ENCODE peak calls at places on chromosomes 3 and 15, in six cellular contexts. L is DND-41, V is AG10803, O is HL-60, A is AG04450, F is esophagus squamous epithelium. J is an unnamed sample.
A peak's percentile ranks its signal among the peaks of the same experiment; 100 is the strongest.

GRCh38 chr3:153350420-153350819 is 188.4 kb downstream of the RAP2B start:
- DNase-seq in L (no peak), V (peak; percentile 85), O (no peak), A (peak; percentile 63), F (no peak), J (no peak)

GRCh38 chr3:3177861-3178497 is 1.5 kb downstream of the CRBN start:
- DNase-seq in L (no peak), V (no peak), O (no peak), A (no peak), F (no peak), J (no peak)

GRCh38 chr3:129890125-129890524 is 3.4 kb downstream of the TMCC1 start:
- DNase-seq in L (peak; percentile 67), V (no peak), O (peak; percentile 17), A (no peak), F (no peak), J (no peak)

GRCh38 chr3:50539356-50539838 is 28.1 kb downstream of the C3orf18 start:
- DNase-seq in L (no peak), V (no peak), O (no peak), A (no peak), F (no peak), J (no peak)

GRCh38 chr15:46312133-46312740 is 677.4 kb downstream of the SQOR start:
- DNase-seq in L (peak; percentile 64), V (peak; percentile 54), O (peak; percentile 24), A (peak; percentile 2), F (no peak), J (peak; percentile 90)

GRCh38 chr3:136862611-136862951 is 573 bp downstream of the NCK1 start:
- DNase-seq in L (peak; percentile 58), V (peak; percentile 58), O (peak; percentile 50), A (peak; percentile 16), F (peak; percentile 6), J (no peak)

GRCh38 chr3:134060561-134061385 is 31.0 kb upstream of the SLCO2A1 start:
- DNase-seq in L (no peak), V (no peak), O (no peak), A (no peak), F (no peak), J (peak; percentile 22)

GRCh38 chr15:67495585-67495984 is 25.3 kb upstream of the C15orf61 start:
- DNase-seq in L (no peak), V (peak; percentile 30), O (no peak), A (no peak), F (no peak), J (no peak)

GRCh38 chr3:128317698-128318231 is 148.9 kb downstream of the DNAJB8 start:
- DNase-seq in L (no peak), V (no peak), O (no peak), A (no peak), F (no peak), J (peak; percentile 44)

GRCh38 chr3:25723802-25724201 is 59.1 kb upstream of the TOP2B start:
- DNase-seq in L (no peak), V (no peak), O (no peak), A (no peak), F (no peak), J (no peak)

GRCh38 chr3:160129459-160130061 is 95.7 kb upstream of the C3orf80 start:
- DNase-seq in L (no peak), V (peak; percentile 98), O (no peak), A (peak; percentile 80), F (no peak), J (no peak)

GRCh38 chr3:73530030-73530411 is 94.7 kb downstream of the PDZRN3 start:
- DNase-seq in L (no peak), V (peak; percentile 93), O (no peak), A (no peak), F (no peak), J (no peak)

GRCh38 chr3:168722091-168722490 is 626.4 kb upstream of the GOLIM4 start:
- DNase-seq in L (no peak), V (peak; percentile 4), O (no peak), A (no peak), F (no peak), J (no peak)

GRCh38 chr3:13657660-13658435 is 108.9 kb downstream of the FBLN2 start:
- DNase-seq in L (peak; percentile 68), V (peak; percentile 24), O (no peak), A (no peak), F (no peak), J (peak; percentile 86)

GRCh38 chr3:99640214-99640851 is 1.9 kb downstream of the COL8A1 start:
- DNase-seq in L (no peak), V (no peak), O (no peak), A (no peak), F (no peak), J (no peak)

GRCh38 chr3:33954956-33955355 is 156.5 kb downstream of the PDCD6IP start:
- DNase-seq in L (no peak), V (no peak), O (no peak), A (no peak), F (no peak), J (no peak)

GRCh38 chr3:64224826-64225606 is at the start of gene PRICKLE2:
- DNase-seq in L (no peak), V (peak; percentile 90), O (no peak), A (peak; percentile 60), F (no peak), J (no peak)

GRCh38 chr3:143203848-143204247 is 84.3 kb downstream of the CHST2 start:
- DNase-seq in L (no peak), V (peak; percentile 21), O (no peak), A (no peak), F (no peak), J (no peak)

GRCh38 chr3:49609815-49610214 is 55.5 kb downstream of the BSN start:
- DNase-seq in L (no peak), V (no peak), O (no peak), A (no peak), F (no peak), J (no peak)

GRCh38 chr3:47244531-47245100 is 38.0 kb downstream of the KIF9 start:
- DNase-seq in L (no peak), V (no peak), O (no peak), A (no peak), F (no peak), J (no peak)

GRCh38 chr3:124587053-124587408 is 143.2 kb upstream of the UMPS start:
- DNase-seq in L (no peak), V (no peak), O (no peak), A (no peak), F (no peak), J (no peak)

GRCh38 chr3:124586126-124587052 is 143.9 kb upstream of the UMPS start:
- DNase-seq in L (no peak), V (no peak), O (no peak), A (no peak), F (no peak), J (no peak)

GRCh38 chr3:124584245-124584551 is 146.1 kb upstream of the UMPS start:
- DNase-seq in L (no peak), V (no peak), O (no peak), A (no peak), F (no peak), J (no peak)

GRCh38 chr3:124582621-124583437 is 147.4 kb upstream of the UMPS start:
- DNase-seq in L (no peak), V (no peak), O (no peak), A (no peak), F (no peak), J (no peak)

DNA sequence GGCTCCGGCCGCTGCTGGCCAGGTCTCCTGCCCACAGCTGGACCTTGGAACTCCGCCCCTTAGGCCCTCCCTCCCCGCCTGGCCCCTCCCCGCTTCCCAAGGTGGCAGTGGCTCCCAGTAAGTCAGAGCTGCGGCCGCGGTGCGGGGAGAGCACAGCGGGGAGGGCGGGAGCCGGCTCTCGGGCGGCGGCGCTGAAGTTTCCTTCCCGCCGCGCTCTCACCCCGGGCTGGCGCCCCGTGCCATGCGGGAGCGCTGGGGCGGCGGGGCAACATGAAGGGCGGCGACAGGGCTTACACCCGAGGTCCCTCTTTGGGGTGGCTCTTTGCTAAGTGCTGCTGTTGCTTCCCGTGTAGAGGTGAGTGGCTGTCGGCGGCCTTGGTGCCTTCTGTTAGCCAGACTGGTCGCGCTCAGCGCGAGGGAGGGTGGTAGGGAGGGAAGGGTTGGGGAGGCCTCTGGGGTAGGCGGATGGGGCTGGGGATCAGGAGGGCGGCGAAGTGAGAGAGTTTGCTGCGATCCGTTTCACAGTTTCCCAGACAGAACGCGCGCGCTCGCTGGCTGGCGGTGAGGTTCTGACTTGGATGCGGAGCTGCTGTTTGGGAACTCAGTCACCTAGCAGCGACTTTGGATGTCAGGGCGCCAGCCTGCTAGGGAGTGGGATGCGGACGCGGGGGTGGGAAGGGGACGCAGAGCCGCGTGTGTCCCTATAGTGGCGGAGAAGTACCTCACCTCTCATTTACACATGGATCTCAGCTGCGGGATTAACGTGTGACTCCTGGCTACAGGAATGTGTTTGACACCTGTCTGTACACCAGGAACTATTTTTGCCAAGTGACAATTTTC is 145.5 kb upstream of the UMPS start:
- DNase-seq in L (no peak), V (no peak), O (no peak), A (no peak), F (no peak), J (no peak)
- TF ChIP-seq CTCF in L (no peak), V (no peak), O (no peak), A (no peak), F (no peak), J (no peak)

DNA sequence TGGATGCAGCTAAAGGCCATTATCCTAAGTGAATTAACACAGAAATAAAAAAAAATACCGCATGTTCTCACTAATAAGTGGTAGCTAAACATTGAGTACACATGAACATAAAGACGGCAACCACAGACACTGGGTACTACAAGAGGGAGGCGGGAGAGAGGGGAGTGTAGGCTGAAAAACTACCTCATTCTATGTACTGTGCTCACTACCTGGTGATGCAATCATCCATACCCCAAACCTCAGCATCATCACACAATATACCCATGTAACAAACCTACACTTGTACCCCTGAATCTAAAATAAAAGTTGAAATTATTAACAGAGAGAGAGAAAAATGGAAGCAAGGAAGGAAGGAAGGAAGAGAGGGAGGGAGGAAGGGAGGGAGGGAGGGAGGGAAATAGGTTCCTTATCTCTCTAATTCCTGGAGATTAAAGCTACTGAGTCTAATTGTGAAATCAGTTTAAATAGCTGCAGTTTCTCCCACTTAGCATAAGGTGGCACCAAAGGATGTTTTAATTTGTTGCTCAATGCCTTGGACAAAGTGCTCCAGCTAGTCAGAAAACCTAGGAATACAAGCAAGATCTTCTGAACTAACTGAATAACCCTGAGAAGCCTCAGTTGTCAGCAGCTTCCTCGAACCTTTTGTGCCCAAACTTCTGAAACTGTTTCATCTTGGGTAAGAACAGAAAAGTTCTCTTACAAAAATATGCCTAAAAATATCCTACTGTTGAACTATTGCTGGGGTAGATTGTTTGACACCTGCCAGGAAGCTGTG is 79.4 kb upstream of the ATP11B start:
- DNase-seq in L (peak; percentile 14), V (peak; percentile 72), O (peak; percentile 83), A (peak; percentile 36), F (no peak), J (no peak)
- TF ChIP-seq CTCF in L (peak; percentile 78), V (peak; percentile 73), O (peak; percentile 53), A (peak; percentile 62), F (peak; percentile 80), J (peak; percentile 59)

DNA sequence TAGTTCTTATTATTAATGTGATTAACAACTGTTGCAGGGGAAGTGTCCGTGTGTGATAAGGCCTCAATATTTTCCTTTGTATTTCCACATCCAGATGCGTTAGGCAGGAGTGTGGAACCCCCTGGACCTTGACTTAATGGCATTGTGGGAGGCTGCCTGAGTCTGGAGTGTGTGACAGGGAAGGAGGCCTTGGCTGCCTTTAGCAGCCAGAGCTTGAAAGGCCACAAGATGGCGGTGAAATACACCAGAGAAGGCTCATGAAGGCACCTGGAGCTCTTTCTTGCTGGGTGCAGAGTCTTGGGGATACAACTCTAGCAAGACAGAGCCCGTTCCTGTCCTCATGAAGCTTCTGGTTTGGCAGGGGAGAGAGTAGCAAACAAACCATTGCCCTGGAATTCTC is 36.9 kb downstream of the POLR2M start:
- DNase-seq in L (peak; percentile 10), V (no peak), O (no peak), A (no peak), F (no peak), J (no peak)
- TF ChIP-seq CTCF in L (peak; percentile 13), V (peak; percentile 4), O (no peak), A (no peak), F (no peak), J (peak; percentile 65)

GRCh38 chr15:41506796-41507341 is 6.8 kb downstream of the LTK start:
- DNase-seq in L (no peak), V (no peak), O (no peak), A (no peak), F (no peak), J (no peak)
- TF ChIP-seq CTCF in L (peak; percentile 18), V (no peak), O (no peak), A (no peak), F (no peak), J (peak; percentile 65)

J was measured in H1.